ENCODE peak calls at places on chromosomes 7 and 10, in four cellular contexts. W is brain microvascular endothelial cell, T is endothelial cell, U is pancreas. P is an unnamed sample.

GRCh38 chr7:66664590-66665293 is 36.1 kb downstream of the KCTD7 start:
- DNase-seq in W (no peak), T (no peak), U (no peak), P (no peak)

GRCh38 chr7:115146148-115146547 is 224.3 kb downstream of the MDFIC start:
- DNase-seq in W (no peak), T (no peak), U (no peak), P (no peak)

GRCh38 chr7:50724526-50725520 is 57.9 kb downstream of the GRB10 start:
- DNase-seq in W (no peak), T (peak; percentile 54), U (no peak), P (no peak)

GRCh38 chr10:10830316-10831061 is 187.2 kb upstream of the CELF2 start:
- DNase-seq in W (peak; percentile 86), T (no peak), U (no peak), P (peak; percentile 96)

GRCh38 chr7:22561356-22561755 is 61.4 kb upstream of the STEAP1B start:
- DNase-seq in W (peak; percentile 99), T (peak; percentile 56), U (peak; percentile 64), P (peak; percentile 99)

GRCh38 chr10:86083664-86084175 is 282.9 kb downstream of the GRID1 start:
- DNase-seq in W (no peak), T (no peak), U (no peak), P (no peak)

GRCh38 chr7:20350518-20350951 is 19.8 kb downstream of the ITGB8 start:
- DNase-seq in W (no peak), T (no peak), U (no peak), P (no peak)

GRCh38 chr7:84258628-84259027 is 64.0 kb upstream of the SEMA3A start:
- DNase-seq in W (no peak), T (no peak), U (no peak), P (peak; percentile 20)

GRCh38 chr10:79229081-79229541 is 118.2 kb upstream of the PPIF start:
- DNase-seq in W (no peak), T (no peak), U (no peak), P (no peak)

GRCh38 chr10:100718197-100718742 is 27.1 kb upstream of the PAX2 start:
- DNase-seq in W (no peak), T (no peak), U (no peak), P (no peak)
- TF ChIP-seq CTCF in W (no peak), T (no peak), U (no peak), P (no peak)

DNA sequence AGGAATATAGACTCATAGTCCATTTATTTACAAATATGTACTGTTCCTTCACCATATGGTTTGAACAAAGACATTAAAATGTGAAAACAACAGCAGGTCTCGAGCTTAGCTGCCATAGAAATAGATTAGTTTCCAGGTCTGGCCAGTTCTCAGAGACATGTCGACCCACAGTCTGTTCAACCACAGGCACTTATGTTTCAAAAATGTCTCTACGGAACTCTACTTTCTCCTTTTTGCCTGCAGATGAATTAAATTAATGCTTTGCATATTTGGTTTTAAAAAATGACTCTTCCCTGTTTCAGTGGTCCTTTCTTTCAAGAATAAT is 152.4 kb upstream of the SLC13A1 start:
- DNase-seq in W (no peak), T (no peak), U (no peak), P (no peak)
- TF ChIP-seq CTCF in W (no peak), T (no peak), U (no peak), P (no peak)

GRCh38 chr10:48885376-48885775 is 54.3 kb downstream of the LRRC18 start:
- DNase-seq in W (peak; percentile 19), T (peak; percentile 35), U (no peak), P (no peak)
- TF ChIP-seq CTCF in W (peak; percentile 56), T (peak; percentile 23), U (no peak), P (peak; percentile 43)

GRCh38 chr10:101495324-101495925 is 92.6 kb downstream of the POLL start:
- DNase-seq in W (peak; percentile 2), T (no peak), U (no peak), P (peak; percentile 6)
- TF ChIP-seq CTCF in W (peak; percentile 46), T (no peak), U (no peak), P (peak; percentile 42)

DNA sequence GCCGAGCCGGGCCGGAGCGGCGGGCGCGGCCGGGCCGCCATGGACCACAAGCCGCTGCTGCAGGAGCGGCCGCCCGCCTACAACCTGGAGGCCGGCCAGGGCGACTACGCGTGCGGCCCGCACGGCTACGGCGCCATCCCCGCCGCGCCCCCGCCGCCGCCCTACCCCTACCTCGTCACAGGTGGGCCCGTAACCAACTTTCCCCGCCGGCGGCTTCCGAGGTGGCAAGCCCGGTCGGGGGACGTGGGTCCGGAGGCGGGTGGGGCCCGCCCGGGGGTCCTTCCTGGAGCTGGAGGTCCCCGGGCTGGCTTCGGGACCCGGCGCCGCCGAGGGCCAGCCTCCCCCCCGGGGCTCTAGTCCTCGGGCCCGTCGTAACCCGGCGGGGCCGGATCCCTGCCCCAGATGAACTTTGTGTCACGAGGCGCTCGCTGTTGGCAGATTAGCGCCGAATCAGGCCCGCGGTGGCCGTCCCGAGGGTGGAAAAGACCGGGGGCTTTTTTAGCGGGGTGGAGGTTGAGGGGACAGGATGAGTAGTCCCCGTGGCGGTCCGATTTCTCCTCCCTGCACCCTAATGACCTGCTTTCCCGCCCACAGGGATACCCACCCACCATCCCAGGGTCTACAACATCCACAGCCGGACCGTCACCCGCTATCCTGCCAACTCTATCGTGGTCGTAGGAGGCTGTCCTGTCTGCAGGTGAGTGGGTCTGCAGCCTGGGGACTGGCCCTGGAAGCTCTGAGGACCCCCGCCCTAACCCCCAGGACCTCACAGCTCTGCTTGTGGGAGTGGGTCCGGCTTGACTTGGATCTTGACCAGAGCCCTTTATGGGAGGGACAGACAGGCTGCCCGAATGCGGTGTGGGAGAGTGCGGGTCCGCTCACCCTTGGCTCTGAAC is 519 bp downstream of the BRI3 start:
- DNase-seq in W (no peak), T (peak; percentile 31), U (peak; percentile 53), P (no peak)
- TF ChIP-seq CTCF in W (no peak), T (no peak), U (no peak), P (no peak)

GRCh38 chr7:101787864-101788263 is 29.6 kb upstream of the CUX1 start:
- DNase-seq in W (no peak), T (no peak), U (no peak), P (no peak)
- TF ChIP-seq CTCF in W (no peak), T (no peak), U (no peak), P (no peak)

GRCh38 chr10:94735197-94735596 is 27.3 kb upstream of the CYP2C19 start:
- DNase-seq in W (no peak), T (no peak), U (no peak), P (no peak)

DNA sequence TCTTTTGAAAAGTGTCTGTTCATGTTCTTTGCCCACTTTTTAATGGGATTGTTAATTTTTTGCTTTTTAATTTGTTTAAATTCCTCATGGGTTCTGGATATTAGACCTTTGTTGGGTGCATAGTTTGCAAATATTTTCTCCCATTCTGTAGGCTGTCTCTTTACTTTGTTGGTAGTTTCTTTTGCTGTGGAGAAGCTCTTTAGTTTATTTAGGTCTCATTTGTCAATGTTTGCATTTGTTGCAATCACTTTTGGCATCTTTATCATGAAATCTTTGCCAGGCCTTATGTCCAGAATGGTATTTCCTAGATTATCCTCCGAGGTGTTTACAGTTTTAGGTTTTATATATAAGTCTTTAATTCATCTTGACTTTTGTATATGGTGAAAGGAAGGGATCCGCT is 23.9 kb upstream of the CYP2C19 start:
- DNase-seq in W (no peak), T (no peak), U (no peak), P (no peak)
- TF ChIP-seq CTCF in W (no peak), T (no peak), U (no peak), P (no peak)

DNA sequence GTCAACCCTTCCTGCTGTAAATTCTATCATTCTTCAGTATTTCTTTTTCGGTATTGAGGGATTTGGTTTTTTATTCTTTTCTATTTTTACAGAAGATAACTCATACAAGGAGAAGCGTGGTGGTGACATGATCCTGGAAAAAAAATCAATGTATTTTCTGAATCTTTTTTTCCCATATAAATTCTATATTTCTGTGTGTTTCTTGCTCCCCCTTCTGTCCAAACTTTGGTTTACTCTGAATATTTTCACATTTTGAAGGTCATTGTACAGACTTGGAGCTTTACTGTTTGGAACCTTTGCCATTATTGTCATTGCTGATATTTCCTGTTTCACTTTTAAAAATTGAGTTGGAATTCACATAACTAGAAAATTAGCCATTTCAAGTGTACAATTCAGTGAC is 246.3 kb downstream of the REEP3 start:
- DNase-seq in W (peak; percentile 34), T (no peak), U (no peak), P (peak; percentile 30)
- TF ChIP-seq CTCF in W (peak; percentile 20), T (peak; percentile 52), U (no peak), P (peak; percentile 79)

DNA sequence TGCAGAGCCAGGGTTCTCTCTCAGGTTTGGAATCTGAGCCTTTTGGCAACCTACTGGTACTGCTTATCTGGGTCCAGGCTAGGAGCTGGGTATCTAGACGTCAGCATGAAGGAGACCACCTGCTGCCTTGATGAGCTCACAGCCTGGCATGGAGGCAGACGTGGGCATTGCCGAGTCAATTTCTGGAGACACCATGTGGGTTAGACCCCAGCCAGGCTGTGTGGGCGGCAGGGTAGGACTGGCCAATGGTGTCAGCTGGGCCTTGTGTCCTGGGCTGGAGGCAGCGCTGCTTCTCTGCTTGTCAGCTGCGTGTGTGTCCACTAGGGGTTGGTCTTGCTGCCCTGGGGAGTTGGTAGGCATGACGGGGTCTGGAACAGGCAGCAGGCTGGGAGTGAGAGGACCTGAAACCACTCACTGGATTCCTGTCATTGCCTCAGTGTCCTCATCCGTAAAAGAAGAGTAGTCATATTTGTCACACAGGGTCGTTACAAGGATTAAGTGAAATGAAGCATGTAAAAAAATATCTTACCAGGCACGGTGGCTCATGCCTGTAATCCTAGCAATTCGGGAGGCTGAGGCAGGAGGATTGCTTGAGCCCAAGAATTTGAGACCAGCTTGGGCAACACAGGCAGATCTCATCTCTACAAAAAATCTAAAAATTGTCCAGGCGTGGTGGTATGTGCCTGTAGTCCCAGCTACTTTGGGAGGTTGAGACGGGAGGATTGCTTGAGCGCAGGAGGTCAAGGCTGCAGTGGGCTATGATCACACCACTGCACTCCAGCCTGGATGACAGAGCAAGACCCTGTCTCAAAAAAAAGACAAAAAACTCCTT is 31.7 kb upstream of the ANKRD2 start:
- DNase-seq in W (no peak), T (no peak), U (no peak), P (no peak)
- TF ChIP-seq CTCF in W (peak; percentile 22), T (no peak), U (no peak), P (no peak)

GRCh38 chr7:74023786-74024185 is 4.2 kb upstream of the ELN start:
- DNase-seq in W (no peak), T (no peak), U (no peak), P (no peak)

GRCh38 chr7:74022507-74022906 is 5.5 kb upstream of the ELN start:
- DNase-seq in W (no peak), T (no peak), U (no peak), P (no peak)

GRCh38 chr7:74023037-74023436 is 4.9 kb upstream of the ELN start:
- DNase-seq in W (peak; percentile 51), T (no peak), U (no peak), P (peak; percentile 79)

GRCh38 chr7:74020396-74020795 is 7.6 kb upstream of the ELN start:
- DNase-seq in W (no peak), T (no peak), U (no peak), P (peak; percentile 41)

GRCh38 chr7:74021546-74022320 is 6.2 kb upstream of the ELN start:
- DNase-seq in W (no peak), T (no peak), U (no peak), P (no peak)
- TF ChIP-seq CTCF in W (no peak), T (no peak), U (no peak), P (no peak)

P was measured in HFFc6.